ENCODE peak calls at places on chromosomes 2 and 18, in ten cellular contexts. C is AG10803; W is H4; F is tibial artery; G is Right ventricle myocardium superior; L is effector CD4-positive, alpha-beta T cell; P is right lobe of liver; B is CD8-positive, alpha-beta T cell; O is right cardiac atrium; V is T-helper 9 cell. S is an unnamed sample.

GRCh38 chr2:25379535-25379934 is 37.8 kb upstream of the DNMT3A start:
- DNase-seq in L (no peak), V (no peak), P (no peak), B (no peak), G (no peak), O (no peak), W (no peak), C (no peak), F (peak; percentile 21), S (no peak)

GRCh38 chr2:72028351-72028995 is 119.2 kb downstream of the CYP26B1 start:
- DNase-seq in L (no peak), F (peak; percentile 52), V (no peak), W (no peak), G (no peak), O (no peak), B (no peak), C (no peak), P (peak; percentile 22), S (no peak)

GRCh38 chr2:241179894-241180293 is 8.6 kb upstream of the ANO7 start:
- DNase-seq in C (peak; percentile 43), O (no peak), V (no peak), B (no peak), W (no peak), P (no peak), L (no peak), G (peak; percentile 3), F (no peak), S (no peak)

GRCh38 chr2:203846490-203847105 is 21.0 kb upstream of the CTLA4 start:
- DNase-seq in B (no peak), C (no peak), P (no peak), O (peak; percentile 50), G (peak; percentile 57), F (no peak), W (no peak), V (no peak), L (no peak), S (no peak)

GRCh38 chr2:109208951-109209335 is 79.9 kb downstream of the SH3RF3 start:
- DNase-seq in W (no peak), G (no peak), F (no peak), O (no peak), V (no peak), P (no peak), B (no peak), C (no peak), L (no peak), S (no peak)

GRCh38 chr2:53740170-53740569 is 27.4 kb upstream of the CHAC2 start:
- DNase-seq in C (peak; percentile 53), L (no peak), O (no peak), G (no peak), F (no peak), W (peak; percentile 42), B (no peak), V (no peak), P (no peak), S (peak; percentile 54)

GRCh38 chr2:186098821-186099220 is 360.2 kb downstream of the FSIP2 start:
- DNase-seq in C (no peak), W (no peak), O (no peak), G (no peak), P (no peak), V (no peak), B (no peak), F (no peak), L (no peak), S (no peak)

GRCh38 chr2:236271851-236272250 is 7.6 kb upstream of the ASB18 start:
- DNase-seq in L (no peak), P (no peak), O (no peak), C (no peak), B (no peak), V (no peak), W (no peak), F (no peak), G (no peak), S (no peak)

GRCh38 chr18:63149200-63149587 is 170.4 kb downstream of the BCL2 start:
- DNase-seq in L (no peak), B (no peak), V (no peak), C (no peak), W (no peak), P (no peak), F (no peak), O (no peak), G (peak; percentile 50), S (no peak)

GRCh38 chr2:105873721-105874120 is 129.0 kb downstream of the NCK2 start:
- DNase-seq in V (peak; percentile 39), W (peak; percentile 39), P (no peak), L (peak; percentile 42), F (no peak), B (peak; percentile 47), O (no peak), C (peak; percentile 37), G (no peak), S (peak; percentile 83)

GRCh38 chr2:83665894-83666293 is 793.2 kb downstream of the SUCLG1 start:
- DNase-seq in O (no peak), W (no peak), F (no peak), P (no peak), G (no peak), L (no peak), V (no peak), C (peak; percentile 34), B (no peak), S (peak; percentile 15)

GRCh38 chr2:62858231-62858832 is 152.8 kb downstream of the EHBP1 start:
- DNase-seq in O (no peak), B (no peak), W (no peak), L (no peak), G (no peak), C (no peak), P (no peak), F (no peak), V (no peak), S (no peak)

GRCh38 chr18:74291771-74292540 is at the start of gene CYB5A:
- DNase-seq in V (peak; percentile 98), O (peak; percentile 98), W (peak; percentile 29), C (peak; percentile 93), G (peak; percentile 99), B (peak; percentile 99), L (peak; percentile 99), P (peak; percentile 100), F (peak; percentile 99), S (peak; percentile 93)

S was measured in EH.